ENCODE peak calls at places on chromosomes 4 and X, in seven cellular contexts. W is PC-3, T is left ventricle myocardium inferior, H is psoas muscle, U is hepatocyte, E is GM23338, C is kidney. D is an unnamed sample.
A peak's percentile ranks its signal among the peaks of the same experiment; 100 is the strongest.

GRCh38 chr4:8688041-8688907 is 95.7 kb downstream of the CPZ start:
- DNase-seq in W (peak; percentile 8), T (no peak), H (no peak), U (peak; percentile 65), E (peak; percentile 86), C (peak; percentile 58), D (no peak)

GRCh38 chrX:150548684-150549083 is 19.7 kb upstream of the MTM1 start:
- DNase-seq in W (peak; percentile 66), T (no peak), H (no peak), U (no peak), E (no peak), C (no peak), D (no peak)

GRCh38 chr4:25915359-25915716 is 1.3 kb downstream of the SMIM20 start:
- DNase-seq in W (no peak), T (no peak), H (no peak), U (no peak), E (no peak), C (no peak), D (no peak)

GRCh38 chrX:34382416-34382815 is 250.3 kb upstream of the FAM47A start:
- DNase-seq in W (peak; percentile 31), T (no peak), H (no peak), U (no peak), E (no peak), C (no peak), D (no peak)

GRCh38 chr4:24657768-24658617 is 73.6 kb upstream of the DHX15 start:
- DNase-seq in W (peak; percentile 94), T (peak; percentile 26), H (no peak), U (peak; percentile 25), E (peak; percentile 74), C (peak; percentile 71), D (peak; percentile 61)

GRCh38 chrX:64842492-64842891 is 133.8 kb downstream of the ZC4H2 start:
- DNase-seq in W (no peak), T (no peak), H (no peak), U (no peak), E (no peak), C (no peak), D (no peak)

GRCh38 chr4:140529434-140529833 is 5.5 kb downstream of the ELMOD2 start:
- DNase-seq in W (no peak), T (no peak), H (no peak), U (peak; percentile 24), E (no peak), C (no peak), D (no peak)

GRCh38 chr4:95857761-95858160 is 17.9 kb downstream of the PDHA2 start:
- DNase-seq in W (peak; percentile 54), T (no peak), H (no peak), U (no peak), E (no peak), C (no peak), D (no peak)

GRCh38 chrX:118536687-118537461 is 41.3 kb downstream of the DOCK11 start:
- DNase-seq in W (peak; percentile 10), T (no peak), H (no peak), U (no peak), E (peak; percentile 65), C (no peak), D (no peak)

GRCh38 chr4:22986881-22987280 is 294.1 kb downstream of the GBA3 start:
- DNase-seq in W (no peak), T (no peak), H (no peak), U (no peak), E (no peak), C (no peak), D (no peak)
- H3K27ac ChIP-seq in W (no peak overlapping the region), T (no peak overlapping the region), H (no peak overlapping the region), U (no peak overlapping the region), E (no peak overlapping the region), C (no peak overlapping the region), D (no peak overlapping the region)

GRCh38 chr4:1661695-1662094 is 22.4 kb downstream of the FAM53A start:
- DNase-seq in W (no peak), T (no peak), H (no peak), U (no peak), E (no peak), C (no peak), D (no peak)
- TF ChIP-seq CTCF in W (no peak), T (no peak), H (no peak), U (no peak), E (peak; percentile 49), C (no peak), D (no peak)

GRCh38 chr4:76208005-76208765 is 5.4 kb downstream of the SCARB2 start:
- DNase-seq in W (peak; percentile 72), T (peak; percentile 80), H (peak; percentile 88), U (peak; percentile 87), E (no peak), C (peak; percentile 91), D (peak; percentile 74)
- H3K4me1 ChIP-seq in W (peaks cover 42% of the 10 kb centered on the region), T (peaks cover 98% of the 10 kb centered on the region), H (peaks cover 78% of the 10 kb centered on the region), U (peaks cover 51% of the 10 kb centered on the region), E (peaks cover 15% of the 10 kb centered on the region), C (peaks cover 44% of the 10 kb centered on the region), D (peaks cover 43% of the 10 kb centered on the region)

DNA sequence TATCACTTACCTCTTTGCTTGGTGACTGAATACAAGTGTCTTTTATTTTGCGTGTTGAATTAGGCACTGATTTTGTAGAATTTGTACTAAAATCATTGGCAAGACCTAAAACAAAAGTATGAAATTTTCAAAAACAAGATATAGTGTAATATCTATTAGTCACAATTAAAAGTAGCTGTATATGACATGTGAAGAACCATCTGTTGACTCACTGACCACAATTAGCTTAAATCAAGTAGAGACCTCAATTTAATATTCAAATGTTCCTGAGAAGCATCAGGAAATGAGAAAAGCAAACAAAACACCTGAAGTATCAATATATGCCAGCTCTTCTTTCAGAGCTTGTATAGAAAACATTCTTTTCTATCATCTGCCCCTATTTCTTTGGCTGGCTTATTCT is 5.5 kb downstream of the CENPC start:
- DNase-seq in W (no peak), T (no peak), H (no peak), U (no peak), E (no peak), C (no peak), D (no peak)
- H3K27ac ChIP-seq in W (no peak overlapping the region), T (no peak overlapping the region), H (no peak overlapping the region), U (no peak overlapping the region), E (no peak overlapping the region), C (no peak overlapping the region), D (no peak overlapping the region)

GRCh38 chrX:81110286-81110685 is 91.4 kb downstream of the HMGN5 start:
- DNase-seq in W (no peak), T (no peak), H (no peak), U (no peak), E (no peak), C (no peak), D (no peak)

GRCh38 chrX:81120270-81120935 is 81.3 kb downstream of the HMGN5 start:
- DNase-seq in W (no peak), T (no peak), H (no peak), U (no peak), E (no peak), C (no peak), D (no peak)

GRCh38 chrX:81114757-81115156 is 87.0 kb downstream of the HMGN5 start:
- DNase-seq in W (no peak), T (no peak), H (no peak), U (no peak), E (no peak), C (no peak), D (no peak)
- TF ChIP-seq CTCF in W (no peak), T (no peak), H (no peak), U (no peak), E (no peak), C (no peak), D (no peak)

GRCh38 chr4:116551798-116552197 is 533.6 kb downstream of the TRAM1L1 start:
- DNase-seq in W (no peak), T (no peak), H (no peak), U (no peak), E (no peak), C (no peak), D (no peak)

GRCh38 chr4:116547632-116548031 is 537.7 kb downstream of the TRAM1L1 start:
- DNase-seq in W (no peak), T (no peak), H (no peak), U (no peak), E (no peak), C (no peak), D (no peak)

GRCh38 chr4:116544946-116545345 is 540.4 kb downstream of the TRAM1L1 start:
- DNase-seq in W (no peak), T (no peak), H (no peak), U (no peak), E (no peak), C (no peak), D (no peak)

DNA sequence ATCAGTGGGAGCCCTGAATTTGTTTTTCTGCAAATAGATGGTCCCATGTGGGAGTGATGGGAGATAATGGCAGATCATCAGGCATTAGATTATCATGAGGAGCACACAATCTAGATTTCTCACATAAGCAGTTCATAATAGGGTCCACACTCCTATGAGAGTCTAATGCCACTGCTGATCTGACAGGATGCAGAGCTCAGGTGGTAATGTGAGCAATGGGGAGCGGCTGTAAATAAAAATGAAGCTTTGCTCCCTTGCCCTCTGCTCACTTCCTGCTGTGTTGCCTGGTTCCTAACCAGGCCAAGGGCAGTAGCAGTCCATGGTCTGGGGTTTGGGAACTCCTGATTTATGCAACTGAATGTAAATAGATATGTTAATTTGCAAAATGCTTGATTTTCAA is 538.6 kb downstream of the TRAM1L1 start:
- DNase-seq in W (no peak), T (no peak), H (no peak), U (no peak), E (no peak), C (no peak), D (no peak)
- H3K4me1 ChIP-seq in W (no peaks in the 10 kb centered on the region), T (no peaks in the 10 kb centered on the region), H (no peaks in the 10 kb centered on the region), U (no peaks in the 10 kb centered on the region), E (no peaks in the 10 kb centered on the region), C (no peaks in the 10 kb centered on the region), D (no peaks in the 10 kb centered on the region)

GRCh38 chrX:74242050-74242449 is 61.9 kb upstream of the ZCCHC13 start:
- DNase-seq in W (peak; percentile 3), T (no peak), H (no peak), U (no peak), E (no peak), C (no peak), D (no peak)
- H3K27ac ChIP-seq in W (no peak overlapping the region), T (peak overlapping the region; percentile 51), H (peak overlapping the region; percentile 79), U (peak overlapping the region; percentile 27), E (no peak overlapping the region), C (no peak overlapping the region), D (no peak overlapping the region)

DNA sequence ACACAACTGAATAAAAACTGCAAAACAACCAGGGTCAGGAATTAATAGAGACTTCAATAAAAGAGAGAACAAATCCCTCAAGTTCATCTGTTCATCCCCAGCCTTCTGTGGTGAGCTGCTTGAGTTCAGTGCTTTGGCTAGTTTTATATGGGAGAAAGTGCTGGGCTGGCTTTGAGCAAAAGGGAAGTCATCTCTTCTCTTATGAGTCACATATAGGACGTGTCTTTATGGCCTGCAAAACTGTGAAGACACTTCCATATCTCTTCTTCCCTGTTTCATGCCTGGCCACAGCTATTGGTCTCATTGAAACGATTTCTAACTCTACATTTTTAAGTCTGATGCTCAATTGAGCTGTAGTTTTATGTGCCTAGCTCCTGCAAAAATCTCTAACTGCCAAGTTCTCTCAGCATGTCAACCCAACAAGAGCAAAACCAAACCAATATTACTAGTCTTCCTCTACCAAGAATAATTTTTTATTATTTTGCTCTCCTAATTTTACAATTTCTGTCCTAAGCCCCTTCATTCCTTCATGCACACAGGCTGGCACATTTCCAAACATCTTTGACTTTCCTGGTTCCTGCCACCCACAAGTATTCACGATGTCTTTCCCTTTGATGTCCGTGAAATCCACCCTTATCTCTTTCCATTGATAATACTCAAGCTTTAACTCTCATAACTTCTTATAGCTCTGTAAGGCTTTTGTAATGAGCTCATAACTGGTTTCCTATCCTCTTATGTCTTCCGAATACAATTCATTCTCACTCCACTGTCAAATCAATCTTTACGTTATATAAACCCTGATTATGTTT is 165.3 kb downstream of the BTC start:
- DNase-seq in W (peak; percentile 52), T (no peak), H (no peak), U (peak; percentile 51), E (no peak), C (no peak), D (no peak)
- TF ChIP-seq CTCF in W (no peak), T (no peak), H (no peak), U (no peak), E (no peak), C (no peak), D (no peak)